ENCODE peak calls at places on chromosomes 13 and 19, in eight cellular contexts. A is osteocyte; W is prostate gland; K is amniotic stem cell; F is T-helper 2 cell; O is T47D; P is stimulated activated CD4-positive, alpha-beta T cell treated with anti-CD3 and anti-CD28 coated beads, Interleukin-4, amount 100 ng/mL, for 1 hour; E is GM04504. G is an unnamed sample.

GRCh38 chr13:23979361-23980159 is 82.3 kb upstream of the C1QTNF9B start:
- DNase-seq in A (peak; percentile 86), W (peak; percentile 45), K (peak; percentile 80), F (no peak), O (peak; percentile 43), P (peak; percentile 15), E (peak; percentile 71), G (peak; percentile 77)

GRCh38 chr13:69566104-69566716 is 541.4 kb upstream of the ATXN8OS start:
- DNase-seq in A (no peak), W (no peak), K (no peak), F (no peak), O (no peak), P (no peak), E (no peak), G (no peak)

GRCh38 chr19:56253737-56254136 is 18.8 kb upstream of the EDDM13 start:
- DNase-seq in A (no peak), W (peak; percentile 19), K (peak; percentile 47), F (no peak), O (peak; percentile 52), P (no peak), E (peak; percentile 17), G (no peak)

GRCh38 chr19:30046522-30046921 is 104.5 kb downstream of the URI1 start:
- DNase-seq in A (no peak), W (no peak), K (no peak), F (no peak), O (no peak), P (no peak), E (no peak), G (no peak)

GRCh38 chr19:14580623-14581237 is 2.2 kb upstream of the CLEC17A start:
- DNase-seq in A (no peak), W (no peak), K (no peak), F (no peak), O (no peak), P (peak; percentile 61), E (no peak), G (no peak)

GRCh38 chr19:47187797-47188196 is 43.2 kb downstream of the BBC3 start:
- DNase-seq in A (no peak), W (no peak), K (no peak), F (no peak), O (no peak), P (no peak), E (no peak), G (no peak)

GRCh38 chr19:1425902-1426301 is 12.3 kb upstream of the RPS15 start:
- DNase-seq in A (no peak), W (no peak), K (no peak), F (no peak), O (no peak), P (no peak), E (no peak), G (no peak)

GRCh38 chr19:32674153-32674958 is 624 bp downstream of the ANKRD27 start:
- DNase-seq in A (no peak), W (no peak), K (no peak), F (peak; percentile 21), O (no peak), P (no peak), E (no peak), G (no peak)

GRCh38 chr13:81409284-81409683 is 1068.4 kb upstream of the SPRY2 start:
- DNase-seq in A (no peak), W (no peak), K (no peak), F (no peak), O (no peak), P (no peak), E (no peak), G (no peak)

GRCh38 chr19:38569368-38569983 is 48.3 kb downstream of the MAP4K1 start:
- DNase-seq in A (no peak), W (no peak), K (no peak), F (no peak), O (no peak), P (no peak), E (no peak), G (no peak)

GRCh38 chr19:33248954-33249613 is 23.4 kb upstream of the SLC7A10 start:
- DNase-seq in A (no peak), W (no peak), K (no peak), F (no peak), O (peak; percentile 35), P (no peak), E (no peak), G (no peak)

GRCh38 chr13:23365652-23366051 is 67.8 kb downstream of the SACS start:
- DNase-seq in A (no peak), W (no peak), K (no peak), F (no peak), O (no peak), P (no peak), E (no peak), G (no peak)

GRCh38 chr19:4641132-4641531 is 1.8 kb downstream of the TNFAIP8L1 start:
- DNase-seq in A (no peak), W (no peak), K (no peak), F (no peak), O (no peak), P (no peak), E (no peak), G (no peak)

GRCh38 chr13:26486550-26486949 is 70.9 kb upstream of the WASF3 start:
- DNase-seq in A (no peak), W (no peak), K (no peak), F (no peak), O (no peak), P (no peak), E (no peak), G (no peak)

G was measured in type B pancreatic cell.